ENCODE peak calls at places on chromosomes 5 and 9, in six cellular contexts. J is CD8-positive, alpha-beta T cell; T is uterus; L is neural progenitor cell; A is heart right ventricle; S is colonic mucosa. C is an unnamed sample.

GRCh38 chr5:137096149-137097103 is 402.7 kb downstream of the SPOCK1 start:
- DNase-seq in J (no peak), T (no peak), L (no peak), A (no peak), S (no peak), C (no peak)

GRCh38 chr9:23635276-23635675 is 190.8 kb downstream of the ELAVL2 start:
- DNase-seq in J (no peak), T (no peak), L (no peak), A (no peak), S (no peak), C (no peak)

GRCh38 chr5:66864240-66864884 is 268.2 kb downstream of the MAST4 start:
- DNase-seq in J (no peak), T (no peak), L (no peak), A (no peak), S (no peak), C (no peak)

GRCh38 chr5:1322955-1323802 is 21.7 kb downstream of the CLPTM1L start:
- DNase-seq in J (no peak), T (no peak), L (no peak), A (no peak), S (no peak), C (no peak)

GRCh38 chr5:115471674-115472073 is 72.9 kb downstream of the FEM1C start:
- DNase-seq in J (no peak), T (no peak), L (no peak), A (peak; percentile 43), S (no peak), C (no peak)

GRCh38 chr9:119289740-119290139 is 79.5 kb downstream of the BRINP1 start:
- DNase-seq in J (no peak), T (no peak), L (peak; percentile 79), A (no peak), S (peak; percentile 57), C (no peak)

GRCh38 chr9:109409998-109410397 is 88.1 kb downstream of the PTPN3 start:
- DNase-seq in J (no peak), T (no peak), L (peak; percentile 61), A (no peak), S (no peak), C (no peak)

GRCh38 chr5:34916518-34916917 is 1.0 kb downstream of the BRIX1 start:
- DNase-seq in J (no peak), T (no peak), L (no peak), A (no peak), S (no peak), C (no peak)

GRCh38 chr9:93183106-93183662 is 755 bp upstream of the WNK2 start:
- DNase-seq in J (no peak), T (no peak), L (no peak), A (no peak), S (no peak), C (no peak)

GRCh38 chr9:96173640-96174039 is 128.3 kb downstream of the HSD17B3 start:
- DNase-seq in J (no peak), T (no peak), L (no peak), A (no peak), S (no peak), C (no peak)

GRCh38 chr9:124779368-124780059 is 2.6 kb downstream of the OLFML2A start:
- DNase-seq in J (no peak), T (peak; percentile 91), L (peak; percentile 69), A (no peak), S (no peak), C (no peak)

GRCh38 chr5:24817966-24818365 is 173.2 kb upstream of the CDH10 start:
- DNase-seq in J (no peak), T (no peak), L (no peak), A (no peak), S (no peak), C (no peak)

GRCh38 chr5:72633041-72633445 is 125.8 kb upstream of the ZNF366 start:
- DNase-seq in J (no peak), T (peak; percentile 36), L (no peak), A (no peak), S (no peak), C (no peak)

GRCh38 chr9:82124090-82124489 is 135.5 kb downstream of the SPATA31D1 start:
- DNase-seq in J (no peak), T (no peak), L (no peak), A (no peak), S (no peak), C (no peak)

GRCh38 chr5:146042628-146043279 is 62.6 kb downstream of the PLAC8L1 start:
- DNase-seq in J (no peak), T (no peak), L (no peak), A (no peak), S (peak; percentile 55), C (no peak)

DNA sequence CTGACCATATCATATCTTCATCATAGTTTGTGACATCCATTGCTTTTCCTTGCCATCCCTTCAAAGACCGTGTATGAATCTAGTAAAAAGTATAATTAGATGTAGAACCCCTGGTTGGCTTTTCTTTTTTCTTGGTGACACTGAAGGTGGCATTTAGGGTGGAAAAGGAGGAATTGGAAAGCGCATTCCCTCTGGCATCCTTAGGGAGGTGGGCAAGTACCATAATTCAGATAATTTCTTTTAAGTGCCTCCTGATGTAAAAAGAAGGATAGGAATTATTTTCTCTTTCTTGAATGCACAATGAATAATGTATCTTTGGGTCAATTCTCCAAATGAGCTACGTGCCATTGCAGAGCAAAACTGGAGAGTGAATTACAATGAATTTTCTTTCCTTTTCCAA is 73.2 kb upstream of the SMARCA2 start:
- DNase-seq in J (no peak), T (no peak), L (no peak), A (no peak), S (no peak), C (no peak)
- TF ChIP-seq CTCF in J (no peak), T (no peak), L (peak; percentile 48), A (peak; percentile 13), S (no peak), C (no peak)

GRCh38 chr5:131381792-131382191 is 117.9 kb downstream of the CDC42SE2 start:
- DNase-seq in J (no peak), T (no peak), L (no peak), A (no peak), S (no peak), C (no peak)

GRCh38 chr5:131381011-131381410 is 117.2 kb downstream of the CDC42SE2 start:
- DNase-seq in J (no peak), T (no peak), L (no peak), A (no peak), S (no peak), C (no peak)

GRCh38 chr5:131384181-131384580 is 120.3 kb downstream of the CDC42SE2 start:
- DNase-seq in J (no peak), T (no peak), L (no peak), A (no peak), S (no peak), C (no peak)

GRCh38 chr5:131384616-131385214 is 120.9 kb downstream of the CDC42SE2 start:
- DNase-seq in J (no peak), T (no peak), L (no peak), A (no peak), S (no peak), C (no peak)

DNA sequence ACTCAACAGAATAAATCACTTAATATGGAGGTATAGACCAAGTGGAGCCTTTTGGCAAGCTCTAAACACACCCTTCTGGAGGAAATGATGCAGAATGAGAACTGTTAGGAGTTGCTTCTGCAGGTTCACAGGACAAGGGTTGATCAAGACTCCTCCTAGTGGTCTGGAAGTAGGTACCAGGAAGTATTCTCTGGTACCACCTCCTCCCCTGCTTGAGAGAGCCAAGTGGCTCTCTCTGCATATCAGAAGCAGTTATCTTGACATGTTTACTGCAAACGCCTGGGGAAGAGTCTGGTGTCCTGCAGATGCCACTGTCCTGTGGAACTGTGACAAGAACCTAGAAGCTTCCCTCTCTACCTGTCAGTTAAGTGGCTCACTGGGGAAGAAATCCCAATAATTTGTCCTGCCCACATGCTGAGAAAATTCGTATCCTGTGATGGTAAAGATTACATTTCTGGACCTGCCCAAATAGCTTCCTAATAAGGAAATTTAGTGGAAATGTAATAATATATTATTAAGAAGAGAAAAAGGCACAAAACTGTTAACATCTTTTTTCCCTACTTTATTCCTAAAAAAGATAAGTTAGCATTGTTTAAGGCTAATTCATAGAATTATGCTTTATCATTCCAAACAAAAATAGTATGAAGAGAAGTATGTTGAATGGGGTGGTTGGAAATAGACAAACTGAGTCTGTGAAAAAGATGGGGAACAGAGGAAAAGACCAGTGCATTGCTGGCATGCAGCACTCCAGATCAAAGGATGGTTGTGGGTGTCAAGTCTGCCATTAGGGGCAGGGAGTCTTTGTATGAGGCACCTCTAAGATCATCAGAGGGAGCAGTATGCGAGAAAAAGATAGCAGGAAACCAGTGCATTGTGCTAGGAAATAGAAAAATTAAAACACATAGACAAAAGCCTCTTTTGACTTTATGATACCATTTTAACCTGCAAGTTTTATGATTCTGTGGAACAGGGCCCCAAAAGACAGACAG is 118.8 kb downstream of the CDC42SE2 start:
- DNase-seq in J (peak; percentile 39), T (no peak), L (peak; percentile 66), A (no peak), S (peak; percentile 40), C (no peak)
- H3K27ac ChIP-seq in J (peak overlapping the region; percentile 11), T (no peak overlapping the region), L (no peak overlapping the region), A (no peak overlapping the region), S (peak overlapping the region; percentile 63), C (no peak overlapping the region)

DNA sequence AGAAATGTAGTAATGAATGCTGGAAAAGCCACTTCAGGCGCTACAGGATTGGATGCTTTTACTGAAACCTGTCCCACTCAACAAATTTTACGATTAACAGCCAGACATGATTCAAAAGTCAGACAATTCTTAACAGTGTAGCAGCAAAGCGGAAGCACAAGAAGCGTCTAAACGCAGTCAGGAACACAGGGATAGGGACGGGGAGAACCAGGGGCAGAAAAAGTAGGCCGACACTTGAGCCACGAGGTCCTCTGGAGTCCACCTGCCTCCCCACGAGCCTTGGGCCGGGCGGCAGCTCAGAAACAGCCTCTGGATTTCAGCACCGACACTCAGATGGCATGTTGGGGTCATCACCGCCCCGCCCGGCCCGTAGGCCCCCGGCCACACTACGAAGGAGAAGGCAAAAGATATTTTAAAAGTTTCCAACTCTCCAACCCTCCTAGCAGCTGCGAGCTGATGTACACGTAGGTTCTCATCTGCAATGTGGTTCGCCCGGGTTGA is 636 bp downstream of the RACK1 start:
- DNase-seq in J (no peak), T (no peak), L (peak; percentile 25), A (no peak), S (no peak), C (no peak)
- H3K4me1 ChIP-seq in J (peaks cover 39% of the 10 kb centered on the region), T (no peaks in the 10 kb centered on the region), L (peaks cover 16% of the 10 kb centered on the region), A (peaks cover 39% of the 10 kb centered on the region), S (peaks cover 9% of the 10 kb centered on the region), C (peaks cover 14% of the 10 kb centered on the region)

GRCh38 chr5:122297587-122298298 is 14.3 kb upstream of the SNCAIP start:
- DNase-seq in J (no peak), T (no peak), L (no peak), A (no peak), S (no peak), C (no peak)

GRCh38 chr5:122300374-122300773 is 11.7 kb upstream of the SNCAIP start:
- DNase-seq in J (no peak), T (no peak), L (no peak), A (no peak), S (no peak), C (no peak)

GRCh38 chr5:122291000-122291592 is 20.9 kb upstream of the SNCAIP start:
- DNase-seq in J (no peak), T (peak; percentile 63), L (no peak), A (no peak), S (no peak), C (no peak)

GRCh38 chr5:122292357-122292756 is 19.7 kb upstream of the SNCAIP start:
- DNase-seq in J (no peak), T (peak; percentile 58), L (no peak), A (no peak), S (no peak), C (no peak)

DNA sequence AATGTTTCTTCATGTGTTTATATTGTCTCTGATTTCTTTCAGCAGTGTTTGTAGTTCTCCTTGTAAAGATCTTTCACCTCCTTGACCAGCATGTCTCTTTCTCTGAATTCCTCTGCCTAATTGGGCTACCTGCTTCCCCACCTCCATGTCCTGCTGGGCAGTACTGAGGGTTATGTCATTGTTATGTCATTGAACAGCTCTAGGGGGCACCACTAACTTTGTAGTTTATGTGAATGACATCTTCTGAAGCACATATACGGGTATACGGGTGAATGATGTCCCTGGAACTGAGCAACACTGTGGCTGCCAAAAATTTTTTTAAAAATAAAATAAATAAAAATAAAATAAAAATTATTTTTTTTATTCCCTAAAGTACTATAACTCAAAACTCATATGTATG is 16.9 kb upstream of the SNCAIP start:
- DNase-seq in J (no peak), T (no peak), L (peak; percentile 50), A (no peak), S (no peak), C (no peak)
- TF ChIP-seq CTCF in J (no peak), T (peak; percentile 25), L (peak; percentile 55), A (peak; percentile 28), S (peak; percentile 13), C (peak; percentile 15)